ENCODE peak calls at places on chromosome 18, in five cellular contexts. U is putamen, W is fibroblast of lung, J is NCI-H524, M is neural progenitor cell. E is an unnamed sample.

GRCh38 chr18:80250740-80251364 is 3.5 kb upstream of the PARD6G start:
- DNase-seq in U (no peak), W (no peak), J (no peak), M (no peak), E (no peak)

GRCh38 chr18:77209587-77209986 is 40.1 kb upstream of the GALR1 start:
- DNase-seq in U (no peak), W (peak), J (no peak), M (no peak), E (peak)

GRCh38 chr18:12851709-12852108 is 32.3 kb downstream of the PTPN2 start:
- DNase-seq in U (no peak), W (peak), J (no peak), M (no peak), E (no peak)

GRCh38 chr18:29586210-29586609 is 1409.3 kb upstream of the CDH2 start:
- DNase-seq in U (no peak), W (no peak), J (no peak), M (peak), E (no peak)

GRCh38 chr18:39946623-39947061 is 2008.4 kb upstream of the PIK3C3 start:
- DNase-seq in U (no peak), W (peak), J (no peak), M (no peak), E (peak)

GRCh38 chr18:26547302-26548143 is 830 bp downstream of the KCTD1 start:
- DNase-seq in U (peak), W (peak), J (peak), M (peak), E (no peak)

GRCh38 chr18:58140366-58141325 is 96.6 kb downstream of the NEDD4L start:
- DNase-seq in U (no peak), W (no peak), J (peak), M (no peak), E (no peak)

GRCh38 chr18:23093772-23094171 is 41.5 kb upstream of the CABLES1 start:
- DNase-seq in U (no peak), W (no peak), J (peak), M (no peak), E (no peak)

GRCh38 chr18:76565238-76566173 is 70.5 kb upstream of the ZNF516 start:
- DNase-seq in U (peak), W (peak), J (peak), M (peak), E (peak)

GRCh38 chr18:76923485-76924085 is 101.2 kb downstream of the ZNF236 start:
- DNase-seq in U (no peak), W (no peak), J (peak), M (peak), E (no peak)

GRCh38 chr18:61869631-61870030 is 23.2 kb downstream of the RNF152 start:
- DNase-seq in U (no peak), W (peak), J (no peak), M (no peak), E (no peak)